ENCODE peak calls at places on chromosomes 4 and X, in six cellular contexts. F, S, X, K, D and J are unnamed samples.

GRCh38 chr4:107600456-107600855 is 119.6 kb downstream of the PAPSS1 start:
- DNase-seq in F (peak; percentile 72), S (no peak), X (no peak), K (no peak), D (no peak), J (no peak)

GRCh38 chrX:68936608-68937007 is 107.8 kb downstream of the EFNB1 start:
- DNase-seq in F (peak; percentile 90), S (peak; percentile 62), X (no peak), K (no peak), D (peak; percentile 38), J (no peak)

GRCh38 chr4:7872264-7872771 is 67.3 kb downstream of the AFAP1 start:
- DNase-seq in F (no peak), S (peak; percentile 50), X (no peak), K (no peak), D (peak; percentile 46), J (no peak)

GRCh38 chr4:93646225-93646930 is 182.2 kb upstream of the ATOH1 start:
- DNase-seq in F (peak; percentile 9), S (no peak), X (no peak), K (no peak), D (no peak), J (no peak)

GRCh38 chrX:85517994-85518718 is 138.7 kb upstream of the POF1B start:
- DNase-seq in F (no peak), S (no peak), X (no peak), K (no peak), D (no peak), J (no peak)

GRCh38 chr4:39587881-39588280 is 50.8 kb downstream of the SMIM14 start:
- DNase-seq in F (peak; percentile 46), S (no peak), X (no peak), K (no peak), D (no peak), J (no peak)

GRCh38 chrX:71872542-71873458 is 37.8 kb upstream of the NHSL2 start:
- DNase-seq in F (no peak), S (no peak), X (no peak), K (no peak), D (no peak), J (no peak)

GRCh38 chr4:73894021-73894420 is 24.8 kb downstream of the CXCL1 start:
- DNase-seq in F (peak; percentile 74), S (no peak), X (no peak), K (no peak), D (no peak), J (no peak)

GRCh38 chrX:49838374-49838773 is 9.3 kb downstream of the PAGE4 start:
- DNase-seq in F (peak; percentile 4), S (no peak), X (no peak), K (peak; percentile 22), D (no peak), J (peak; percentile 1)

GRCh38 chrX:40278340-40279090 is 180.8 kb upstream of the BCOR start:
- DNase-seq in F (no peak), S (no peak), X (peak; percentile 14), K (no peak), D (no peak), J (no peak)

GRCh38 chrX:20789103-20789502 is 522.4 kb upstream of the RPS6KA3 start:
- DNase-seq in F (no peak), S (no peak), X (no peak), K (no peak), D (no peak), J (no peak)

GRCh38 chrX:132216806-132217202 is 2.4 kb downstream of the RAP2C start:
- DNase-seq in F (peak; percentile 51), S (no peak), X (peak; percentile 11), K (no peak), D (no peak), J (no peak)